ENCODE peak calls at places on chromosomes 6 and 20, in eight cellular contexts. E, A, N, S, I, W, F and Y are unnamed samples.
A peak's percentile ranks its signal among the peaks of the same experiment; 100 is the strongest.

GRCh38 chr20:4925842-4926530 is 75.3 kb downstream of the SLC23A2 start:
- DNase-seq in E (no peak), A (peak; percentile 81), N (peak; percentile 87), S (no peak), I (peak; percentile 83), W (no peak), F (peak; percentile 83), Y (peak; percentile 50)

GRCh38 chr6:88359530-88360202 is 193.5 kb upstream of the CNR1 start:
- DNase-seq in E (peak; percentile 12), A (no peak), N (no peak), S (no peak), I (no peak), W (no peak), F (no peak), Y (no peak)

GRCh38 chr6:123636771-123637170 is at the start of gene TRDN:
- DNase-seq in E (peak; percentile 7), A (no peak), N (no peak), S (no peak), I (no peak), W (no peak), F (no peak), Y (no peak)

GRCh38 chr6:19723533-19723932 is 113.6 kb upstream of the ID4 start:
- DNase-seq in E (no peak), A (no peak), N (no peak), S (no peak), I (no peak), W (no peak), F (no peak), Y (no peak)

GRCh38 chr20:21704408-21705385 is 767 bp upstream of the PAX1 start:
- DNase-seq in E (peak; percentile 71), A (no peak), N (no peak), S (peak; percentile 73), I (no peak), W (no peak), F (no peak), Y (no peak)

GRCh38 chr6:46575530-46575929 is 77.1 kb downstream of the CYP39A1 start:
- DNase-seq in E (no peak), A (no peak), N (peak; percentile 21), S (no peak), I (no peak), W (no peak), F (no peak), Y (peak; percentile 15)

GRCh38 chr20:21103582-21104465 is 2.3 kb downstream of the LINC00237 start:
- DNase-seq in E (peak; percentile 65), A (no peak), N (no peak), S (peak; percentile 42), I (no peak), W (no peak), F (no peak), Y (no peak)

GRCh38 chr20:25165128-25165527 is 30.4 kb upstream of the ENTPD6 start:
- DNase-seq in E (no peak), A (no peak), N (no peak), S (no peak), I (no peak), W (no peak), F (no peak), Y (no peak)

GRCh38 chr6:160221423-160221822 is 37.2 kb downstream of the SLC22A2 start:
- DNase-seq in E (peak; percentile 75), A (no peak), N (no peak), S (no peak), I (no peak), W (no peak), F (no peak), Y (no peak)

GRCh38 chr20:33947709-33948295 is 45.9 kb upstream of the RALY start:
- DNase-seq in E (peak; percentile 95), A (no peak), N (no peak), S (peak; percentile 87), I (no peak), W (peak; percentile 68), F (no peak), Y (no peak)

GRCh38 chr6:127923135-127923534 is 22.3 kb upstream of the THEMIS start:
- DNase-seq in E (no peak), A (no peak), N (no peak), S (no peak), I (no peak), W (no peak), F (no peak), Y (no peak)

GRCh38 chr20:63337786-63338420 is 23.2 kb downstream of the CHRNA4 start:
- DNase-seq in E (no peak), A (no peak), N (no peak), S (no peak), I (no peak), W (no peak), F (no peak), Y (no peak)

GRCh38 chr6:156776470-156776840 is 723 bp upstream of the ARID1B start:
- DNase-seq in E (no peak), A (no peak), N (no peak), S (no peak), I (no peak), W (no peak), F (no peak), Y (no peak)

GRCh38 chr6:5759571-5759970 is 247.2 kb downstream of the NRN1 start:
- DNase-seq in E (no peak), A (no peak), N (no peak), S (peak; percentile 8), I (no peak), W (no peak), F (no peak), Y (no peak)

DNA sequence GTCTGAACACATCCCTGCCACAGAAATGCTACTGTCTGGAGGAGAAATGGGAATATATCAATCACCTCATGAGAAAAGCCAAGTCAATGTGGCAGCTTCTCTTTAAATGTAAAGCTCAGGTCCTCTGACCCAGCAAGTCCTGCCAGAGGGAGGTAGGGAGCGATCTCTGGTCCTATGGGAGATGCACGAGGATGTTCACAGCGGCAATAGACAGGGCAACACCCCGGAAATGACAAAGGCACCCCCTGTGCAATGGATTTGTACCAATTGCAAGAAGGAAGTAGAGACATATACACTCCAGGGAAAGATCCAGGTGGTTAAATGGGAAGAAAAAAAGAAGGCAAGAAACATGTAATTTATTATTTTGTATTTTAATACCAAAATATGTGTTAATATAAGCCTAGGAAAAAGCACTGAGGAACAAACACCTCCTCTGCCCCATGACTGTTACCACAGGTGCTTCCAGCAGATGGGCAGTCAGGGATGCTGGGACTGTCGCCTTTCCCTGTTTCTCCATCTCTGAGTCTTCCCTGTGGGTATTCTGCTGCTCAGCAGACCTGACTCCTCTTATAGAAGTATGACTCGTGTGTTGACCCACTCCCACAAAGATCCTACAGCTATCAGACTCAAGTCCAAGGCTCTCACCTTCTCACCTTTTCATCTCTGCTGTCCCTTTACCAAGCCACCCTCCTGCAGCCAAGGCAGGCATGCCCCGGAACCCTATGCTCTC is 20.8 kb downstream of the ATP9A start:
- DNase-seq in E (no peak), A (no peak), N (no peak), S (no peak), I (no peak), W (no peak), F (no peak), Y (no peak)
- H3K27ac ChIP-seq in E (no peak overlapping the region), A (no peak overlapping the region), N (no peak overlapping the region), S (no peak overlapping the region), I (no peak overlapping the region), W (peak overlapping the region; percentile 97), F (no peak overlapping the region), Y (no peak overlapping the region)

DNA sequence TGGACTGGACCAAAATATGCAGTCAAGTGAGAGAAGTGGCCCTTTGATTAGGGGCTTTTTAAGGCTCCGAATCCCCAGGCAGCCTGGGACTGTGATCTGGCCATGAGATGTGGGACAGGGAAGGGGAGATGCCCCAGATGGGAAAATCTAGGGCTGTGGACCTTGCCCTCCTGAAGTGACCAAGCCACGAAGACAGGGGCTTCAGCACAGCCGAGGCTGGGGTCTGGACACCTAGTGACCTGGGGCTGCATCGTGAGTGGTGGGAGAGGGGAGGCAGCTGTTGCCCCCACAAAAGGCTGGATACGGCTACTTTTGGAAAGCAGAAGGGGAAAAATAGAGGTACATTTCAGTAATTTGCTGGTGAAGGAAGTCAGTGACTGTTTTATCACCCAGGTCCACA is 139.5 kb upstream of the SLC24A3 start:
- DNase-seq in E (no peak), A (no peak), N (no peak), S (no peak), I (no peak), W (no peak), F (no peak), Y (no peak)
- H3K27ac ChIP-seq in E (no peak overlapping the region), A (no peak overlapping the region), N (no peak overlapping the region), S (no peak overlapping the region), I (no peak overlapping the region), W (no peak overlapping the region), F (no peak overlapping the region), Y (no peak overlapping the region)

GRCh38 chr6:26136321-26136720 is 49.1 kb downstream of the HFE start:
- DNase-seq in E (no peak), A (no peak), N (no peak), S (no peak), I (no peak), W (no peak), F (no peak), Y (no peak)

GRCh38 chr6:26140254-26140966 is 53.2 kb downstream of the HFE start:
- DNase-seq in E (no peak), A (no peak), N (no peak), S (no peak), I (no peak), W (no peak), F (no peak), Y (no peak)

GRCh38 chr6:26140967-26141294 is 53.7 kb downstream of the HFE start:
- DNase-seq in E (no peak), A (no peak), N (no peak), S (no peak), I (no peak), W (no peak), F (no peak), Y (no peak)

GRCh38 chr6:26141378-26141901 is 54.2 kb downstream of the HFE start:
- DNase-seq in E (no peak), A (no peak), N (no peak), S (no peak), I (no peak), W (no peak), F (no peak), Y (no peak)

DNA sequence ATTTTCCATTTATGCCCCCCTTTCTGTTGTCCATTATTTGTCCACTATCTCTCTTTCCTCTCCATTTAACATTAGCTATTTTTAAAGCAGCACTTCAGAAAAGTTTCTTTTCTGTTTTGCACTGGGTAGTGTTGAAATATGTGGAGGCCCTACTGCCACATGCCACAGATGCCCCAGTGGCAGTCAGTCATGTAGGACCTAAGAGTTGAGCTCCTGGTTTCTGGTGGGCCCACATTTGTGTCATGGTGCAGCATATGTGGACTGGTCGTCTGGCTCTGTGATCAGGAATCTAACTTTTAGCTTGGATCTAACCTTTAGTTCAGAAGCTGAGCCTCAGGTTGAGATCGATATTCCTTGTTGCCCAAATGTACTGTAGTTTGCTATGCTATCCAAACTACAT is 54.8 kb downstream of the HFE start:
- DNase-seq in E (no peak), A (no peak), N (no peak), S (no peak), I (no peak), W (no peak), F (no peak), Y (no peak)
- H3K27ac ChIP-seq in E (no peak overlapping the region), A (no peak overlapping the region), N (no peak overlapping the region), S (no peak overlapping the region), I (no peak overlapping the region), W (no peak overlapping the region), F (no peak overlapping the region), Y (no peak overlapping the region)

DNA sequence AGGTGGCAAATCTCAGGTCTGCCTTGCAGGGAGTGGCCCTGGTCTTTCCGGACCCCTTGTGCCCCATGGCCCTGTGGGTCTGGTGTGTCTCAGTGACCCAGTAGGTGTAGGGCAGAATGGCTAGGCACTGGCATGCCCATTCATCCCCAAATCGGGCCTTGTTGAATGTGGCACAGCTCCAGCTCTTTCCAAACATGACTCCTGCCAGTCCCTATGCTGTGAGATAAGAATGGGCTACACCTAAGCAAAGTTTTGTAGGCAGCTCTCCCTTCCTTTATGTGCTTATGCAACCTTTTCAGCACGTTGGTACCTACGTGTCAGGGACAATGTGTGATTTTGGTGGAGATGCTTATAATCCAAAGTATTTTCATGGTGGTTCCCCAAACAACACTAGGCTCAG is 33.9 kb downstream of the FOXO3 start:
- DNase-seq in E (no peak), A (no peak), N (no peak), S (no peak), I (no peak), W (no peak), F (peak; percentile 81), Y (no peak)
- H3K27ac ChIP-seq in E (no peak overlapping the region), A (peak overlapping the region; percentile 81), N (peak overlapping the region; percentile 16), S (no peak overlapping the region), I (peak overlapping the region; percentile 81), W (peak overlapping the region; percentile 22), F (peak overlapping the region; percentile 83), Y (peak overlapping the region; percentile 92)